ENCODE peak calls at places on chromosome 7, in six cellular contexts. One of them, this sample, is unnamed.

GRCh38 chr7:20700491-20701231 is 85.2 kb downstream of the ABCB5 start:
- DNase-seq in substantia nigra: no peak
- DNase-seq in astrocyte of the spinal cord: no peak
- DNase-seq in activated CD4-positive, alpha-beta T cell treated with anti-CD3 and anti-CD28 coated beads, Interleukin-2, amount 50 U/mL, for 24 hours: no peak
- DNase-seq in lung microvascular endothelial cell: no peak
- DNase-seq in sigmoid colon: no peak
- DNase-seq in this sample: no peak

GRCh38 chr7:111029574-111030357 is 61.2 kb upstream of the LRRN3 start:
- DNase-seq in substantia nigra: no peak
- DNase-seq in astrocyte of the spinal cord: peak; percentile 54
- DNase-seq in sigmoid colon: no peak
- DNase-seq in lung microvascular endothelial cell: peak; percentile 23
- DNase-seq in activated CD4-positive, alpha-beta T cell treated with anti-CD3 and anti-CD28 coated beads, Interleukin-2, amount 50 U/mL, for 24 hours: no peak
- DNase-seq in this sample: no peak

GRCh38 chr7:150417863-150418262 is 32.6 kb upstream of the GIMAP8 start:
- DNase-seq in sigmoid colon: no peak
- DNase-seq in activated CD4-positive, alpha-beta T cell treated with anti-CD3 and anti-CD28 coated beads, Interleukin-2, amount 50 U/mL, for 24 hours: no peak
- DNase-seq in lung microvascular endothelial cell: no peak
- DNase-seq in astrocyte of the spinal cord: no peak
- DNase-seq in substantia nigra: no peak
- DNase-seq in this sample: no peak

GRCh38 chr7:32163141-32163806 is 93.1 kb upstream of the PDE1C start:
- DNase-seq in astrocyte of the spinal cord: peak; percentile 96
- DNase-seq in lung microvascular endothelial cell: peak; percentile 98
- DNase-seq in sigmoid colon: peak; percentile 69
- DNase-seq in substantia nigra: no peak
- DNase-seq in activated CD4-positive, alpha-beta T cell treated with anti-CD3 and anti-CD28 coated beads, Interleukin-2, amount 50 U/mL, for 24 hours: no peak
- DNase-seq in this sample: no peak

GRCh38 chr7:18053177-18053928 is 25.7 kb upstream of the PRPS1L1 start:
- DNase-seq in astrocyte of the spinal cord: no peak
- DNase-seq in substantia nigra: no peak
- DNase-seq in sigmoid colon: no peak
- DNase-seq in lung microvascular endothelial cell: no peak
- DNase-seq in activated CD4-positive, alpha-beta T cell treated with anti-CD3 and anti-CD28 coated beads, Interleukin-2, amount 50 U/mL, for 24 hours: no peak
- DNase-seq in this sample: no peak

GRCh38 chr7:76346097-76346496 is 12.7 kb downstream of the YWHAG start:
- DNase-seq in sigmoid colon: peak; percentile 11
- DNase-seq in lung microvascular endothelial cell: no peak
- DNase-seq in activated CD4-positive, alpha-beta T cell treated with anti-CD3 and anti-CD28 coated beads, Interleukin-2, amount 50 U/mL, for 24 hours: no peak
- DNase-seq in substantia nigra: no peak
- DNase-seq in astrocyte of the spinal cord: no peak
- DNase-seq in this sample: no peak

GRCh38 chr7:95585426-95585789 is 10.9 kb downstream of the PDK4 start:
- DNase-seq in lung microvascular endothelial cell: no peak
- DNase-seq in astrocyte of the spinal cord: no peak
- DNase-seq in sigmoid colon: no peak
- DNase-seq in substantia nigra: no peak
- DNase-seq in activated CD4-positive, alpha-beta T cell treated with anti-CD3 and anti-CD28 coated beads, Interleukin-2, amount 50 U/mL, for 24 hours: no peak
- DNase-seq in this sample: no peak

GRCh38 chr7:29607889-29608288 is 44.3 kb downstream of the PRR15 start:
- DNase-seq in astrocyte of the spinal cord: peak; percentile 22
- DNase-seq in substantia nigra: no peak
- DNase-seq in lung microvascular endothelial cell: no peak
- DNase-seq in activated CD4-positive, alpha-beta T cell treated with anti-CD3 and anti-CD28 coated beads, Interleukin-2, amount 50 U/mL, for 24 hours: no peak
- DNase-seq in sigmoid colon: no peak
- DNase-seq in this sample: no peak

GRCh38 chr7:3065724-3066143 is 22.1 kb upstream of the CARD11 start:
- DNase-seq in lung microvascular endothelial cell: peak; percentile 4
- DNase-seq in sigmoid colon: no peak
- DNase-seq in activated CD4-positive, alpha-beta T cell treated with anti-CD3 and anti-CD28 coated beads, Interleukin-2, amount 50 U/mL, for 24 hours: peak; percentile 37
- DNase-seq in astrocyte of the spinal cord: peak; percentile 2
- DNase-seq in substantia nigra: no peak
- DNase-seq in this sample: peak; percentile 30

GRCh38 chr7:137715101-137715500 is 131.7 kb downstream of the DGKI start:
- DNase-seq in substantia nigra: no peak
- DNase-seq in lung microvascular endothelial cell: no peak
- DNase-seq in sigmoid colon: no peak
- DNase-seq in activated CD4-positive, alpha-beta T cell treated with anti-CD3 and anti-CD28 coated beads, Interleukin-2, amount 50 U/mL, for 24 hours: no peak
- DNase-seq in astrocyte of the spinal cord: peak; percentile 22
- DNase-seq in this sample: no peak

GRCh38 chr7:96076350-96076707 is 245.6 kb downstream of the SLC25A13 start:
- DNase-seq in lung microvascular endothelial cell: peak; percentile 5
- DNase-seq in substantia nigra: no peak
- DNase-seq in sigmoid colon: no peak
- DNase-seq in activated CD4-positive, alpha-beta T cell treated with anti-CD3 and anti-CD28 coated beads, Interleukin-2, amount 50 U/mL, for 24 hours: no peak
- DNase-seq in astrocyte of the spinal cord: no peak
- DNase-seq in this sample: no peak

GRCh38 chr7:14717711-14718304 is 184.7 kb downstream of the DGKB start:
- DNase-seq in lung microvascular endothelial cell: peak; percentile 41
- DNase-seq in activated CD4-positive, alpha-beta T cell treated with anti-CD3 and anti-CD28 coated beads, Interleukin-2, amount 50 U/mL, for 24 hours: no peak
- DNase-seq in astrocyte of the spinal cord: peak; percentile 42
- DNase-seq in substantia nigra: no peak
- DNase-seq in sigmoid colon: no peak
- DNase-seq in this sample: no peak

GRCh38 chr7:150631084-150631824 is 931 bp downstream of the GIMAP6 start:
- DNase-seq in substantia nigra: no peak
- DNase-seq in astrocyte of the spinal cord: no peak
- DNase-seq in sigmoid colon: no peak
- DNase-seq in activated CD4-positive, alpha-beta T cell treated with anti-CD3 and anti-CD28 coated beads, Interleukin-2, amount 50 U/mL, for 24 hours: no peak
- DNase-seq in lung microvascular endothelial cell: peak; percentile 57
- DNase-seq in this sample: peak; percentile 27

GRCh38 chr7:31735991-31736982 is 49.3 kb downstream of the PPP1R17 start:
- DNase-seq in substantia nigra: peak; percentile 72
- DNase-seq in activated CD4-positive, alpha-beta T cell treated with anti-CD3 and anti-CD28 coated beads, Interleukin-2, amount 50 U/mL, for 24 hours: no peak
- DNase-seq in lung microvascular endothelial cell: peak; percentile 70
- DNase-seq in sigmoid colon: peak; percentile 74
- DNase-seq in astrocyte of the spinal cord: peak; percentile 62
- DNase-seq in this sample: no peak

GRCh38 chr7:5661941-5662340 is 119.5 kb downstream of the RNF216 start:
- DNase-seq in substantia nigra: peak; percentile 53
- DNase-seq in sigmoid colon: no peak
- DNase-seq in astrocyte of the spinal cord: no peak
- DNase-seq in lung microvascular endothelial cell: peak; percentile 98
- DNase-seq in activated CD4-positive, alpha-beta T cell treated with anti-CD3 and anti-CD28 coated beads, Interleukin-2, amount 50 U/mL, for 24 hours: no peak
- DNase-seq in this sample: no peak

GRCh38 chr7:150820148-150820547 is 19.6 kb downstream of the TMEM176A start:
- DNase-seq in substantia nigra: no peak
- DNase-seq in activated CD4-positive, alpha-beta T cell treated with anti-CD3 and anti-CD28 coated beads, Interleukin-2, amount 50 U/mL, for 24 hours: no peak
- DNase-seq in sigmoid colon: no peak
- DNase-seq in astrocyte of the spinal cord: no peak
- DNase-seq in lung microvascular endothelial cell: no peak
- DNase-seq in this sample: no peak

GRCh38 chr7:88020953-88021650 is 87.1 kb downstream of the ADAM22 start:
- DNase-seq in substantia nigra: no peak
- DNase-seq in sigmoid colon: no peak
- DNase-seq in activated CD4-positive, alpha-beta T cell treated with anti-CD3 and anti-CD28 coated beads, Interleukin-2, amount 50 U/mL, for 24 hours: no peak
- DNase-seq in lung microvascular endothelial cell: peak; percentile 6
- DNase-seq in astrocyte of the spinal cord: peak; percentile 20
- DNase-seq in this sample: no peak

GRCh38 chr7:72781161-72781560 is 46.8 kb downstream of the TYW1B start:
- DNase-seq in lung microvascular endothelial cell: no peak
- DNase-seq in substantia nigra: no peak
- DNase-seq in activated CD4-positive, alpha-beta T cell treated with anti-CD3 and anti-CD28 coated beads, Interleukin-2, amount 50 U/mL, for 24 hours: no peak
- DNase-seq in sigmoid colon: no peak
- DNase-seq in astrocyte of the spinal cord: no peak
- DNase-seq in this sample: no peak

GRCh38 chr7:33973235-33974015 is 68.1 kb downstream of the BMPER start:
- DNase-seq in astrocyte of the spinal cord: no peak
- DNase-seq in activated CD4-positive, alpha-beta T cell treated with anti-CD3 and anti-CD28 coated beads, Interleukin-2, amount 50 U/mL, for 24 hours: no peak
- DNase-seq in sigmoid colon: no peak
- DNase-seq in substantia nigra: no peak
- DNase-seq in lung microvascular endothelial cell: no peak
- DNase-seq in this sample: no peak

GRCh38 chr7:76278540-76278939 is 23.9 kb upstream of the HSPB1 start:
- DNase-seq in substantia nigra: no peak
- DNase-seq in astrocyte of the spinal cord: no peak
- DNase-seq in lung microvascular endothelial cell: no peak
- DNase-seq in sigmoid colon: no peak
- DNase-seq in activated CD4-positive, alpha-beta T cell treated with anti-CD3 and anti-CD28 coated beads, Interleukin-2, amount 50 U/mL, for 24 hours: no peak
- DNase-seq in this sample: no peak

GRCh38 chr7:72925546-72926120 is 738 bp downstream of the POM121 start:
- DNase-seq in astrocyte of the spinal cord: peak; percentile 6
- DNase-seq in sigmoid colon: no peak
- DNase-seq in lung microvascular endothelial cell: no peak
- DNase-seq in substantia nigra: no peak
- DNase-seq in activated CD4-positive, alpha-beta T cell treated with anti-CD3 and anti-CD28 coated beads, Interleukin-2, amount 50 U/mL, for 24 hours: no peak
- DNase-seq in this sample: no peak

GRCh38 chr7:122632238-122632637 is 66.7 kb downstream of the RNF133 start:
- DNase-seq in lung microvascular endothelial cell: no peak
- DNase-seq in substantia nigra: no peak
- DNase-seq in activated CD4-positive, alpha-beta T cell treated with anti-CD3 and anti-CD28 coated beads, Interleukin-2, amount 50 U/mL, for 24 hours: no peak
- DNase-seq in astrocyte of the spinal cord: no peak
- DNase-seq in sigmoid colon: no peak
- DNase-seq in this sample: no peak

GRCh38 chr7:47782022-47782421 is 166.2 kb downstream of the PKD1L1 start:
- DNase-seq in substantia nigra: no peak
- DNase-seq in activated CD4-positive, alpha-beta T cell treated with anti-CD3 and anti-CD28 coated beads, Interleukin-2, amount 50 U/mL, for 24 hours: no peak
- DNase-seq in astrocyte of the spinal cord: peak; percentile 68
- DNase-seq in sigmoid colon: no peak
- DNase-seq in lung microvascular endothelial cell: no peak
- DNase-seq in this sample: no peak

GRCh38 chr7:137399827-137400823 is 56.6 kb upstream of the PTN start:
- DNase-seq in activated CD4-positive, alpha-beta T cell treated with anti-CD3 and anti-CD28 coated beads, Interleukin-2, amount 50 U/mL, for 24 hours: no peak
- DNase-seq in lung microvascular endothelial cell: no peak
- DNase-seq in astrocyte of the spinal cord: peak; percentile 15
- DNase-seq in sigmoid colon: no peak
- DNase-seq in substantia nigra: no peak
- DNase-seq in this sample: no peak

GRCh38 chr7:117381357-117381756 is 45.9 kb downstream of the ASZ1 start:
- DNase-seq in astrocyte of the spinal cord: no peak
- DNase-seq in sigmoid colon: no peak
- DNase-seq in lung microvascular endothelial cell: no peak
- DNase-seq in substantia nigra: no peak
- DNase-seq in activated CD4-positive, alpha-beta T cell treated with anti-CD3 and anti-CD28 coated beads, Interleukin-2, amount 50 U/mL, for 24 hours: no peak
- DNase-seq in this sample: no peak

GRCh38 chr7:116741625-116742316 is 69.8 kb downstream of the MET start:
- DNase-seq in substantia nigra: no peak
- DNase-seq in sigmoid colon: no peak
- DNase-seq in astrocyte of the spinal cord: peak; percentile 32
- DNase-seq in lung microvascular endothelial cell: no peak
- DNase-seq in activated CD4-positive, alpha-beta T cell treated with anti-CD3 and anti-CD28 coated beads, Interleukin-2, amount 50 U/mL, for 24 hours: no peak
- DNase-seq in this sample: no peak

GRCh38 chr7:44368455-44368854 is 43.1 kb upstream of the CAMK2B start:
- DNase-seq in substantia nigra: no peak
- DNase-seq in astrocyte of the spinal cord: no peak
- DNase-seq in sigmoid colon: no peak
- DNase-seq in lung microvascular endothelial cell: no peak
- DNase-seq in activated CD4-positive, alpha-beta T cell treated with anti-CD3 and anti-CD28 coated beads, Interleukin-2, amount 50 U/mL, for 24 hours: no peak
- DNase-seq in this sample: no peak

GRCh38 chr7:94050046-94050445 is 45.9 kb upstream of the BET1 start:
- DNase-seq in sigmoid colon: no peak
- DNase-seq in substantia nigra: no peak
- DNase-seq in activated CD4-positive, alpha-beta T cell treated with anti-CD3 and anti-CD28 coated beads, Interleukin-2, amount 50 U/mL, for 24 hours: no peak
- DNase-seq in astrocyte of the spinal cord: no peak
- DNase-seq in lung microvascular endothelial cell: no peak
- DNase-seq in this sample: no peak

GRCh38 chr7:55086413-55087201 is 67.8 kb downstream of the EGFR start:
- DNase-seq in lung microvascular endothelial cell: peak; percentile 77
- DNase-seq in astrocyte of the spinal cord: peak; percentile 94
- DNase-seq in substantia nigra: no peak
- DNase-seq in sigmoid colon: no peak
- DNase-seq in activated CD4-positive, alpha-beta T cell treated with anti-CD3 and anti-CD28 coated beads, Interleukin-2, amount 50 U/mL, for 24 hours: no peak
- DNase-seq in this sample: no peak

GRCh38 chr7:156156734-156157408 is 344.6 kb upstream of the SHH start:
- DNase-seq in astrocyte of the spinal cord: peak; percentile 20
- DNase-seq in activated CD4-positive, alpha-beta T cell treated with anti-CD3 and anti-CD28 coated beads, Interleukin-2, amount 50 U/mL, for 24 hours: no peak
- DNase-seq in substantia nigra: no peak
- DNase-seq in lung microvascular endothelial cell: no peak
- DNase-seq in sigmoid colon: no peak
- DNase-seq in this sample: no peak

GRCh38 chr7:94510582-94511456 is 1.2 kb downstream of the CASD1 start:
- DNase-seq in activated CD4-positive, alpha-beta T cell treated with anti-CD3 and anti-CD28 coated beads, Interleukin-2, amount 50 U/mL, for 24 hours: peak; percentile 15
- DNase-seq in lung microvascular endothelial cell: peak; percentile 25
- DNase-seq in substantia nigra: peak; percentile 44
- DNase-seq in sigmoid colon: no peak
- DNase-seq in astrocyte of the spinal cord: peak; percentile 29
- DNase-seq in this sample: peak; percentile 13

GRCh38 chr7:23418046-23418445 is 52.2 kb downstream of the IGF2BP3 start:
- DNase-seq in astrocyte of the spinal cord: peak; percentile 62
- DNase-seq in lung microvascular endothelial cell: peak; percentile 82
- DNase-seq in sigmoid colon: no peak
- DNase-seq in activated CD4-positive, alpha-beta T cell treated with anti-CD3 and anti-CD28 coated beads, Interleukin-2, amount 50 U/mL, for 24 hours: no peak
- DNase-seq in substantia nigra: no peak
- DNase-seq in this sample: no peak

GRCh38 chr7:3688842-3689241 is 387.8 kb downstream of the SDK1 start:
- DNase-seq in sigmoid colon: no peak
- DNase-seq in substantia nigra: no peak
- DNase-seq in lung microvascular endothelial cell: no peak
- DNase-seq in activated CD4-positive, alpha-beta T cell treated with anti-CD3 and anti-CD28 coated beads, Interleukin-2, amount 50 U/mL, for 24 hours: no peak
- DNase-seq in astrocyte of the spinal cord: no peak
- DNase-seq in this sample: no peak

GRCh38 chr7:129351320-129351719 is 82.9 kb upstream of the STRIP2 start:
- DNase-seq in activated CD4-positive, alpha-beta T cell treated with anti-CD3 and anti-CD28 coated beads, Interleukin-2, amount 50 U/mL, for 24 hours: no peak
- DNase-seq in substantia nigra: no peak
- DNase-seq in astrocyte of the spinal cord: peak; percentile 32
- DNase-seq in lung microvascular endothelial cell: peak; percentile 45
- DNase-seq in sigmoid colon: no peak
- DNase-seq in this sample: no peak